ENCODE peak calls at places on chromosomes 16 and 17, in ten cellular contexts. C is coronary artery; J is glomerular endothelial cell; N is lower leg skin; V is GM10248; R is epithelial cell of esophagus; O is MCF 10A; L is hippocampal formation; P is NCI-H446; F is stimulated activated CD4-positive, alpha-beta T cell treated with anti-CD3 and anti-CD28 coated beads, Interleukin-4, amount 100 ng/mL, for 4 hours. B is an unnamed sample.

GRCh38 chr17:17724991-17725852 is 44.0 kb downstream of the RAI1 start:
- DNase-seq in N (no peak), P (no peak), L (no peak), J (no peak), V (no peak), R (no peak), C (no peak), O (no peak), F (no peak), B (no peak)

GRCh38 chr16:27690604-27691003 is 140.7 kb downstream of the KATNIP start:
- DNase-seq in R (peak), L (peak), O (peak), C (no peak), F (peak), P (no peak), N (no peak), J (no peak), V (peak), B (no peak)

GRCh38 chr17:57603978-57604377 is 141.1 kb downstream of the CCDC182 start:
- DNase-seq in C (no peak), R (peak), J (no peak), N (no peak), P (no peak), O (no peak), V (no peak), F (peak), L (no peak), B (no peak)

GRCh38 chr16:65024649-65025243 is 97.1 kb downstream of the CDH11 start:
- DNase-seq in C (no peak), V (no peak), O (no peak), L (no peak), J (no peak), F (no peak), R (peak), P (no peak), N (no peak), B (no peak)

GRCh38 chr16:64356267-64356666 is 765.6 kb downstream of the CDH11 start:
- DNase-seq in C (no peak), L (no peak), P (no peak), F (no peak), R (peak), N (no peak), J (no peak), O (peak), V (no peak), B (no peak)

GRCh38 chr17:31580331-31581021 is 189.0 kb downstream of the RAB11FIP4 start:
- DNase-seq in J (no peak), R (peak), C (no peak), V (peak), O (peak), N (no peak), F (no peak), P (no peak), L (no peak), B (no peak)

GRCh38 chr17:39199673-39199985 is 454 bp upstream of the RPL19 start:
- DNase-seq in F (no peak), O (no peak), R (peak), P (no peak), J (no peak), N (no peak), C (no peak), V (no peak), L (no peak), B (no peak)

GRCh38 chr17:55572139-55572538 is 60.9 kb upstream of the SMIM36 start:
- DNase-seq in P (no peak), C (no peak), V (no peak), N (no peak), F (no peak), R (no peak), J (no peak), L (no peak), O (no peak), B (no peak)

GRCh38 chr16:23996258-23996955 is 160.6 kb downstream of the PRKCB start:
- DNase-seq in V (no peak), L (no peak), C (no peak), P (no peak), J (no peak), F (no peak), N (no peak), R (peak), O (no peak), B (no peak)

GRCh38 chr17:45834471-45835396 is 9.9 kb upstream of the SPPL2C start:
- DNase-seq in F (no peak), R (peak), V (no peak), C (no peak), J (no peak), N (no peak), P (no peak), L (no peak), O (peak), B (no peak)

GRCh38 chr17:31472137-31472536 is 80.7 kb downstream of the RAB11FIP4 start:
- DNase-seq in V (no peak), C (no peak), P (no peak), O (no peak), J (no peak), R (no peak), F (no peak), N (no peak), L (peak), B (no peak)

GRCh38 chr16:27745348-27745747 is 195.4 kb downstream of the KATNIP start:
- DNase-seq in R (no peak), O (peak), N (no peak), J (no peak), P (no peak), L (no peak), F (no peak), C (no peak), V (no peak), B (no peak)

GRCh38 chr17:57751348-57751970 is 6.4 kb upstream of the CCDC182 start:
- DNase-seq in N (no peak), J (no peak), V (no peak), O (no peak), C (no peak), L (no peak), P (no peak), R (no peak), F (no peak), B (no peak)

GRCh38 chr17:3485481-3486068 is 9.8 kb downstream of the ASPA start:
- DNase-seq in R (no peak), P (no peak), L (no peak), F (no peak), J (no peak), V (no peak), N (no peak), C (no peak), O (no peak), B (no peak)

GRCh38 chr17:28086519-28086918 is 44.0 kb downstream of the NLK start:
- DNase-seq in R (peak), V (no peak), F (no peak), N (no peak), C (no peak), L (no peak), O (peak), P (no peak), J (no peak), B (no peak)

GRCh38 chr17:18261146-18261515 is 669 bp downstream of the MIEF2 start:
- DNase-seq in P (no peak), C (peak), V (peak), F (no peak), R (peak), J (no peak), L (no peak), N (peak), O (peak), B (no peak)

GRCh38 chr16:1125471-1125870 is 27.4 kb upstream of the CACNA1H start:
- DNase-seq in F (peak), L (no peak), J (no peak), V (no peak), P (no peak), N (no peak), O (peak), C (no peak), R (no peak), B (no peak)

GRCh38 chr16:48623304-48624016 is 13.5 kb upstream of the N4BP1 start:
- DNase-seq in J (peak), L (peak), R (peak), V (peak), P (peak), N (peak), C (peak), O (peak), F (peak), B (peak)

GRCh38 chr16:2904100-2904921 is 7.4 kb upstream of the FLYWCH1 start:
- DNase-seq in N (peak), L (peak), V (peak), O (peak), R (peak), C (peak), F (peak), J (no peak), P (peak), B (peak)

B was measured in osteocyte.